ENCODE peak calls at places on chromosomes 7 and 10, in four cellular contexts. X, B, C and A are unnamed samples.

GRCh38 chr10:113524539-113525490 is 28.0 kb upstream of the HABP2 start:
- DNase-seq in X (no peak), B (no peak), C (no peak), A (no peak)

GRCh38 chr7:48611993-48612392 is 312.4 kb upstream of the CDC14C start:
- DNase-seq in X (peak), B (no peak), C (no peak), A (no peak)

GRCh38 chr10:130551676-130552075 is 415.5 kb downstream of the GLRX3 start:
- DNase-seq in X (no peak), B (no peak), C (no peak), A (no peak)

GRCh38 chr10:52106895-52107294 is 207.2 kb upstream of the DKK1 start:
- DNase-seq in X (no peak), B (no peak), C (no peak), A (no peak)

GRCh38 chr10:114043532-114044250 is at the start of gene ADRB1:
- DNase-seq in X (no peak), B (peak), C (peak), A (peak)

GRCh38 chr10:107847620-107848019 is 683.1 kb upstream of the SORCS1 start:
- DNase-seq in X (no peak), B (no peak), C (no peak), A (no peak)

GRCh38 chr7:86913709-86914108 is 145.7 kb downstream of the ELAPOR2 start:
- DNase-seq in X (no peak), B (no peak), C (no peak), A (no peak)

GRCh38 chr7:106858618-106859532 is 6.2 kb upstream of the PIK3CG start:
- DNase-seq in X (peak), B (no peak), C (peak), A (no peak)

GRCh38 chr7:56081626-56082340 is 11.0 kb downstream of the PHKG1 start:
- DNase-seq in X (no peak), B (no peak), C (peak), A (no peak)

GRCh38 chr7:93921607-93922446 is at the start of gene GNG11:
- DNase-seq in X (peak), B (peak), C (peak), A (peak)

GRCh38 chr10:78952686-78953085 is 116.1 kb upstream of the ZMIZ1 start:
- DNase-seq in X (no peak), B (no peak), C (no peak), A (no peak)

GRCh38 chr7:59986-60675 is 132.2 kb upstream of the FAM20C start:
- DNase-seq in X (no peak), B (no peak), C (peak), A (no peak)

GRCh38 chr7:101507791-101508252 is 121.3 kb downstream of the MYL10 start:
- DNase-seq in X (peak), B (no peak), C (no peak), A (peak)

GRCh38 chr10:43199684-43200537 is 61.7 kb downstream of the CSGALNACT2 start:
- DNase-seq in X (no peak), B (no peak), C (no peak), A (peak)

GRCh38 chr7:116588225-116588624 is 63.4 kb downstream of the CAV1 start:
- DNase-seq in X (no peak), B (peak), C (no peak), A (peak)

GRCh38 chr7:117229350-117229749 is 93.5 kb downstream of the WNT2 start:
- DNase-seq in X (no peak), B (no peak), C (no peak), A (no peak)

GRCh38 chr7:158001621-158002320 is 585.9 kb downstream of the PTPRN2 start:
- DNase-seq in X (peak), B (no peak), C (peak), A (no peak)

GRCh38 chr10:32070645-32071044 is 14.4 kb upstream of the KIF5B start:
- DNase-seq in X (peak), B (no peak), C (no peak), A (no peak)

GRCh38 chr7:140674356-140674800 is 1.6 kb downstream of the ADCK2 start:
- DNase-seq in X (no peak), B (peak), C (no peak), A (peak)

GRCh38 chr7:2440608-2441245 is 35.5 kb downstream of the GRIFIN start:
- DNase-seq in X (peak), B (no peak), C (no peak), A (no peak)

DNA sequence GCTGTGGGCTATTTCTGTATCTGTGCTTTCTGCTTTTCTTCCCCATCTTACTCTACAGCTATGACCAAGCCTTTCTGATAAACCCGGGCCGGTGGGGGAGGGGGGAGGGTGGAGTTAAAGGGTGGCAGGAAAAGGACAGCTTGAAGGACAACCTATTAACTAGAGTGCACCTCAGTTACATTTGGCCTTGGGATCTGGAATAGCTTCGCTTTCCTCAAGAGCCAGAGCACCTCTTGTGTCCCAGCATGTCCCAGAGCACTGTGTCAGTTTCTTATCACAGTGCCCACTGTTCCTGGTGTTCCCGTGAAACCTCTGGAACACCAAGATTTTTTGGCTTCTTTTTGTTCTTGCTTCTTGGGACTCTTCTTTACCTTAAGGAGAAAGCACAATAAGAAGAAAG is 160.6 kb downstream of the NSUN6 start:
- DNase-seq in X (no peak), B (no peak), C (no peak), A (no peak)
- TF ChIP-seq CTCF in X (no peak), B (no peak), C (no peak), A (no peak)

GRCh38 chr7:151010307-151011096 is 13.8 kb downstream of the ATG9B start:
- DNase-seq in X (no peak), B (no peak), C (no peak), A (no peak)

GRCh38 chr7:151010002-151010306 is 14.3 kb downstream of the ATG9B start:
- DNase-seq in X (no peak), B (no peak), C (no peak), A (no peak)

GRCh38 chr7:151008511-151009323 is 15.6 kb downstream of the ATG9B start:
- DNase-seq in X (no peak), B (no peak), C (no peak), A (peak)

GRCh38 chr7:151008143-151008510 is 16.2 kb downstream of the ATG9B start:
- DNase-seq in X (no peak), B (no peak), C (no peak), A (no peak)

DNA sequence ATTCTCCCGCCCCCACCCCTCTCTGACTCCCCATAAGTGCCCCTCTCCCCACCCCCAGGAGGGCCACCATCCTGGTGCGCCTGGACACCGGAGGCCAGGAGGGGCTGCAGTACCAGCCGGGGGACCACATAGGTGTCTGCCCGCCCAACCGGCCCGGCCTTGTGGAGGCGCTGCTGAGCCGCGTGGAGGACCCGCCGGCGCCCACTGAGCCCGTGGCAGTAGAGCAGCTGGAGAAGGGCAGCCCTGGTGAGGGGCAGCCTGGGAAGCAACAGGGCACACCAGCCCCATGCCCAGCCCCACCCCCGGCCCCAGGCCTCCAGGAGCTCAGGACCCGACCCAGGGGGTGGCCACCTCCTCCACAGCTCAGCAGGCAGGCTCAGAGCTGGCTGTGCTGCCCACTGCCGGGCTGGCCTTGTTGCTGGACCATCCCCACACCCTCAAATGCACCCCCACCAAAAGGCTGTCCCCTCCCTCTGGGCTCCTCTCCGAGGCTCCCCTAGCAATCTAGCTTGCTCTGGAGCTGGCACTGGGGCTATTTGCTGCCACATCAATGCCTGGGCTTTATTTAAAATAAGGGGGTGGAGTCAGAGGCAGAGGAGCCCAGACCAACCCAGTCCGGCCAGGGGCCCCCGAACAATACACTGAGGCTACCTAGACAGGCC is 14.8 kb downstream of the ATG9B start:
- DNase-seq in X (no peak), B (no peak), C (no peak), A (no peak)
- TF ChIP-seq CTCF in X (no peak), B (no peak), C (no peak), A (no peak)

GRCh38 chr10:84822926-84823325 is 494.5 kb downstream of the CCSER2 start:
- DNase-seq in X (no peak), B (no peak), C (no peak), A (no peak)

GRCh38 chr10:84826704-84827103 is 498.3 kb downstream of the CCSER2 start:
- DNase-seq in X (no peak), B (no peak), C (no peak), A (no peak)

GRCh38 chr10:84820596-84820995 is 492.2 kb downstream of the CCSER2 start:
- DNase-seq in X (no peak), B (no peak), C (no peak), A (no peak)

GRCh38 chr10:84825330-84825729 is 496.9 kb downstream of the CCSER2 start:
- DNase-seq in X (peak), B (no peak), C (no peak), A (no peak)

DNA sequence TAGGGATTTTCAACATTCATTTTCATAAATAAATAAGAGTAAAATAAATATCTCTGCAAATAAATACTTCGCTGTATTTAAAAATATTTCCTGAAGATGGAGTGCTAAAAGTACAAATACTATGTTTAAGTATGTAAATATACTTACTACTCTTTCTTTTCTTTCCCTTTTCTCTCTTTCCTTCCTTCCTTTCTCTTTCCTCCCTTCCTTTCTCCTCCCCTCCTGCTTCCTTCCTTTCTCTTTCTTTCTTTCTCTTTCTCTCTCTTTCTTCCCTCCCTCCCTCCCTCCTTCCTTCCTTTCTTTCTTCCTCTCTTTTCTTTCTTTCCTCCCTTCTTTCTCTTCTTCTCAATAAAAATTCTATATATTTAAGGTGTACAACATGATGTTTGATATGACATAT is 496.1 kb downstream of the CCSER2 start:
- DNase-seq in X (no peak), B (no peak), C (no peak), A (no peak)
- TF ChIP-seq CTCF in X (no peak), B (no peak), C (no peak), A (no peak)

DNA sequence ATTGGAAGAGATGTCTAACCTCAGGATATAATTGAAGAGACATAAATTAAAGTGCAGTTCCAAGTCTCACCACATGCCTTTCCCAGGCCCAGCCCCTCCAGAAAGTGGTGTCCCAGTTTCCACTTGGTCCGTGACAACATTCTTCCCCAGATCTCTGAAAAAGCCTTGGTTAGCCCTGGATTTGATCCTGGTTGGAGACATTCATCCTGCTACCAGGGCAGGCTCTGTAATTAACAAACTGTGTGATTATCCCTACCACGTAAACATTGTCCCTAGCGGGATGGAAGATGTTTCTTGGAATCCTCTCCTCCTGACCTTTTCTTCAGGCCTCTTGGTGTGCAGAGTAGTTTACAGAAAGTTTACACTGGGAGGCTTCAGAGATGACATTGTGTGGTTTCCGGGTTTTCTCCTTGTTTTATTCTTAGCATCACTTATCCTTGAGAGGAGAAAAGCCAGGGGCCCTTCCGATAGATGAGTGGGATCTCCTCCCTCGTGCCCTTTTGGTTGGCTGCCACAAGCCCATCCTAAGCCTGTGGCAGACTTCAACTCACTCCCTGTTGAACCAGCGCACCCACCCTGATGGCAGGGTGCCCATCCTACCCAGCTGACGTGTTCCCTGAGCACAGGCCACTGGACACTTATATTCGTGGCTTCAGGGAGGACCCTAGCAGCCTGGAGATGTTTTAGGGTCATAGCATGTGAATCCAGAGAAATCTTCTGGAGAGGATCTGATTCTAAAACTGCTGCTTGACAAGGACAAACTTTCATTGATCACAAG is 83.9 kb downstream of the COL13A1 start:
- DNase-seq in X (no peak), B (no peak), C (no peak), A (no peak)
- TF ChIP-seq CTCF in X (peak), B (peak), C (peak), A (no peak)

GRCh38 chr10:69880301-69881081 is 78.8 kb downstream of the COL13A1 start:
- DNase-seq in X (no peak), B (no peak), C (no peak), A (no peak)

GRCh38 chr10:69884686-69885085 is 83.0 kb downstream of the COL13A1 start:
- DNase-seq in X (no peak), B (no peak), C (no peak), A (no peak)

GRCh38 chr10:69881202-69881601 is 79.5 kb downstream of the COL13A1 start:
- DNase-seq in X (no peak), B (no peak), C (no peak), A (no peak)

GRCh38 chr10:69883680-69884375 is 82.1 kb downstream of the COL13A1 start:
- DNase-seq in X (no peak), B (no peak), C (no peak), A (no peak)

DNA sequence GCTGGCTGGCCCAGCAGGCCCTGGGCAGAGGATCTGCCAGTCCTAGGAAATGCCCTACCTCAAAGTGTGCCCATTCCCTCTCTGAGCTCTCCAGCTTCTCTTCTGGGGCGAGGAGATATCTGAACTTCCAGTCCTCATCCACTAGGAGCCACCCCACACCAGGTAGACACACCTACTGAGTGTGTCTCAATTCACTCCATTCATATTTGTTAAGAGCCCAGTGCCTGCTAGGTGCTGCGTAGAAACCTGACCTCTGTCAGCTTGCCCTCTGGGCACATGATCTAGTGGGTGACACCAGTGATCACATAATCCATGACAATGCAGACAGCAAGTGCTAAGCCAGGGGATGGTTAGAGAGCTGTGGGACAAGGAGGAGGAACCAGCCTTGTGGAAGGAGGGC is 81.5 kb downstream of the COL13A1 start:
- DNase-seq in X (peak), B (no peak), C (peak), A (no peak)
- TF ChIP-seq CTCF in X (peak), B (no peak), C (peak), A (no peak)

GRCh38 chr7:99036531-99037175 is 107.3 kb downstream of the SMURF1 start:
- DNase-seq in X (no peak), B (no peak), C (no peak), A (no peak)
- TF ChIP-seq CTCF in X (peak), B (peak), C (peak), A (no peak)

DNA sequence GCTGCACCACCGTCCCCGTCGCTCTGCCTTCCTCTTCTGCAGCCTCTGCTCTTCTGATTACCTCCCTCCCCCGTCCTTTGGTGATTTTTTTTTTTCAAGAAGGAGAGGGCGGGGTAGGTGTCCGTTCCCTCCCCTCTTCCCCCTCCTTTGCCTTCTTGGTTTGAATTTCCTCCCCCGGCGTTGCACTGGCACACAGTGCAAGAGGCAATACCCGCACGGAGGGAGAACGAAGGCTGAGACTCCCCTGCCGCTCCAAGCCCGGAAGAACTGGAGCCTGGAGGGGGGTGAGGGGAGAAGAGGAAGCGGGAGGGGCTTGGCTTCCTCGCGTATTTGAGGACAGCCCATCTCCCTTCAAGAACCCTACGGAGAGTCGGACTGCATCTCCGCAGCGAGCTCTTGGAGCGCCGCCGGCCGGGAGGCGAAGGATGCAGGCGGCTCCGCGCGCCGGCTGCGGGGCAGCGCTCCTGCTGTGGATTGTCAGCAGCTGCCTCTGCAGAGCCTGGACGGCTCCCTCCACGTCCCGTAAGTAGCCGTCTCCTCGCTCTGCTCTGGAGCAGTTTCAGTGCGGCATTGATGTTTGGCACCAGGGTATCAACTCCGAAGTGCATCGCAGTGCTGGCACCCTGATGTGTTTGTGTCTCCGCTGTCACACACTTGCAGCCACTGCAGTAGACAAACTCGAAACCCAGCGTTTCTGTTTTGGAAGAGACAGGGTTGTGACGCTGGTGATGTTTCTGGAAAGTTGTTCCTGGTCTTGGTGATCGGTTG is at the start of gene CNTNAP2:
- DNase-seq in X (no peak), B (no peak), C (no peak), A (no peak)
- TF ChIP-seq CTCF in X (no peak), B (no peak), C (no peak), A (no peak)

GRCh38 chr7:4667776-4668509 is 14.2 kb upstream of the FOXK1 start:
- DNase-seq in X (no peak), B (no peak), C (no peak), A (no peak)

GRCh38 chr7:4663239-4663638 is 18.9 kb upstream of the FOXK1 start:
- DNase-seq in X (no peak), B (no peak), C (no peak), A (no peak)

GRCh38 chr7:4670791-4671190 is 11.3 kb upstream of the FOXK1 start:
- DNase-seq in X (no peak), B (no peak), C (no peak), A (no peak)

GRCh38 chr7:4665661-4666060 is 16.4 kb upstream of the FOXK1 start:
- DNase-seq in X (peak), B (no peak), C (no peak), A (no peak)

DNA sequence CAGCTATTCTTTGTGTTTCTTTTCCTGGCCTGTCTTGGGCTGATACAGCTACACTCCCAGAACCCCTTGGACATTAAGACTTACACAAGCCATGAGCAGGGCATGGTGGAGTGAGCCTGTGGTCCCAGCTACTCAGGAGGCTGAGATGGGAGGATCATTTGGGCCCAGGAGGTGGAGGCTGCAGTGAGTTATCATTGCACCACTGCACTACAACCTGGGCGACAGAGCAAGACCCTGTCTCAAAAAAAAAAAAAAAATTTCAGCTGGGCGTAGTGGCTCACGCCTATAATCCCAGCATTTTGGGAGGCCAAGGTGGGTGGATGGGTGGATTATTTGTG is 13.6 kb upstream of the FOXK1 start:
- DNase-seq in X (no peak), B (no peak), C (no peak), A (no peak)
- TF ChIP-seq CTCF in X (no peak), B (no peak), C (no peak), A (no peak)

GRCh38 chr7:114758661-114759227 is 163.2 kb upstream of the MDFIC start:
- DNase-seq in X (no peak), B (no peak), C (no peak), A (no peak)
- TF ChIP-seq CTCF in X (no peak), B (no peak), C (no peak), A (no peak)